ENCODE peak calls at places on chromosomes 11 and 22, in five cellular contexts. J is kidney, Q is mucosa of descending colon, D is astrocyte, N is brain microvascular endothelial cell. E is an unnamed sample.

GRCh38 chr22:50469377-50470305 is 5.2 kb downstream of the SBF1 start:
- DNase-seq in J (peak), Q (peak), D (peak), N (peak), E (no peak)

GRCh38 chr11:76663912-76664440 is 6.6 kb downstream of the LRRC32 start:
- DNase-seq in J (peak), Q (no peak), D (no peak), N (no peak), E (peak)

GRCh38 chr11:112016088-112016764 is 9.0 kb upstream of the DLAT start:
- DNase-seq in J (no peak), Q (no peak), D (peak), N (peak), E (no peak)

GRCh38 chr11:33672273-33672672 is 28.4 kb downstream of the C11orf91 start:
- DNase-seq in J (no peak), Q (no peak), D (no peak), N (no peak), E (no peak)

GRCh38 chr11:73240190-73240781 is 22.2 kb downstream of the P2RY2 start:
- DNase-seq in J (peak), Q (no peak), D (peak), N (no peak), E (peak)

GRCh38 chr11:74139151-74139918 is 31.5 kb downstream of the C2CD3 start:
- DNase-seq in J (no peak), Q (no peak), D (no peak), N (no peak), E (no peak)

GRCh38 chr11:35178862-35179261 is 39.9 kb downstream of the CD44 start:
- DNase-seq in J (no peak), Q (no peak), D (no peak), N (no peak), E (no peak)

GRCh38 chr22:38870312-38870741 is 1.7 kb downstream of the CBX6 start:
- DNase-seq in J (peak), Q (peak), D (peak), N (peak), E (peak)

GRCh38 chr11:82653752-82654151 is 79.9 kb downstream of the FAM181B start:
- DNase-seq in J (no peak), Q (no peak), D (no peak), N (no peak), E (no peak)

GRCh38 chr22:38974826-38975175 is 7.3 kb upstream of the APOBEC3B start:
- DNase-seq in J (no peak), Q (no peak), D (no peak), N (no peak), E (no peak)

GRCh38 chr22:48483764-48484528 is 1343.7 kb downstream of the BRD1 start:
- DNase-seq in J (peak), Q (no peak), D (no peak), N (no peak), E (peak)

GRCh38 chr11:84714316-84714780 is 912.8 kb downstream of the DLG2 start:
- DNase-seq in J (no peak), Q (peak), D (peak), N (peak), E (no peak)

GRCh38 chr11:73465019-73465675 is 88.9 kb downstream of the RELT start:
- DNase-seq in J (no peak), Q (no peak), D (peak), N (no peak), E (no peak)

GRCh38 chr11:18264677-18265542 is 1.2 kb upstream of the SAA1 start:
- DNase-seq in J (no peak), Q (no peak), D (no peak), N (no peak), E (no peak)

GRCh38 chr22:32341122-32341740 is 16.4 kb upstream of the RFPL3 start:
- DNase-seq in J (no peak), Q (no peak), D (peak), N (no peak), E (no peak)
- H3K4me3 ChIP-seq in J (no peak), Q (no peak), D (no peak), N (no peak), E (no peak)

DNA sequence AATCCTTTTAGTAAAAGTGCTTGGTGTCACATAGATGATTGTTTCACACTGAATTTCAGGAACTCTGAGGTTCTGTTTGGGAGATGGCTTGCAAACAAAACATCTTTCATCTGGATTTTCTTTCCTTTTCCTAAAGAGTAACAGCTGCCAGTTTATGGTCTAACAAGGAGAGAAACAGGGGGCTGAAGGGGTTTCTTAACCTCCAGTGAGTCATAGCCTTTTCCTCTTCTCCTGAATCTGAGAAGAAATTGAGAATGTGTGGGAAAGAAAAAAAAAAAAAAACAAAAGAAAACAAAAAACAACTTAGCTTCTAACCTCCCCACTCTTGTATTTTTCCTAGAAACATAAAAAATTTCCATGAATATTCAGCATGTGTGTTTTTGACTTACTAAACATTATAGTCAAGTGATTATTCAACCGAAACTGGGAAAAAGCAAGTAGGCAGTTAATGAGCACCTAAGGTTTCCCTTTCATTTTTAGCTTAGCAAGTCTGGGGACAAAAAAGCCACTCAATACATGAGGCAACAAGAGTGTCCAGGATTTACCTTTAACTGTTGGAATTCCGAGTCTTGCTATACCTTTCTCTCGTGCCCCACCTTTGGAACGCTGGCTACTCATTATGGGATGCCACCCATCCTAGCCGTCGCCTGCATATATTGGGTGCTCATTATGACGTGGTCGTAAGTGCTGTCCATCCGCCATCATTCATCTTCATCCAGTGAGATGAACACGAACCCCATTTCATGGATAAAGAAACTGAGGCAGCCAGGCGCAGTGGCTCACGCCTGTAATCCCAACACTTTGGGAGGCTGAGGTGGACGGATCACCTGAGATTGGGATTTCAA is 2.3 kb downstream of the ASPHD2 start:
- DNase-seq in J (no peak), Q (no peak), D (no peak), N (no peak), E (no peak)
- H3K4me3 ChIP-seq in J (no peak), Q (no peak), D (no peak), N (no peak), E (no peak)

GRCh38 chr11:135073444-135073843 is 661.4 kb upstream of the B3GAT1 start:
- DNase-seq in J (no peak), Q (no peak), D (no peak), N (no peak), E (no peak)

GRCh38 chr11:135073870-135074269 is 661.8 kb upstream of the B3GAT1 start:
- DNase-seq in J (no peak), Q (no peak), D (no peak), N (no peak), E (no peak)

GRCh38 chr11:135069884-135070283 is 657.8 kb upstream of the B3GAT1 start:
- DNase-seq in J (no peak), Q (no peak), D (no peak), N (no peak), E (no peak)

GRCh38 chr11:135075740-135076139 is 663.7 kb upstream of the B3GAT1 start:
- DNase-seq in J (peak), Q (peak), D (no peak), N (peak), E (no peak)

DNA sequence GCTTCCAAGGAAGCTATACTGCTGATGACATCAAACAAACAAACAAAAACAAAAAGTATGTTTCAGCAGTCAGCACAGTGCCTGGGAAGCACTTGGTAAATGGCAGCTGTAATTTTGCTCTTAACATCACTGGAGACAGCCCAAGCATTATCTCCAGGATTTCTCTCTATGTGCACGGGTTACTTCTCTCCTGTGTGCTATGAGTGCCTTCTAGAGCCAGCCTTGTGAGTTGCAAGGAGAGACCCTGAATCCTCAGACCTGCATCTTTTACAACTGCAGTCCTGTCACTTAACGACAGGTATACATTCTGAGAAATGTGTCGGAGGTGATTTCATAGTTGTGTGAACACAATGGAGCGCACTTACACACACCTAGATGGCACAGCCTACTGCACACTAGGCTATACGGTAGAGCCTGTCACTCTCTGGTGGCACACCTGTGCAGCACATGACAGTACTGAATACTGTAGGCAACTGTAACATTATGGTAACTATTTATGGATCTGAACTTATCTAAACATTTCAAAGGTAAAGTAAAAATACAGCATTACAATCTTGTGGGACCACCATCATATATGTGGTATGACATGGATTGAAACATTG is 662.5 kb upstream of the B3GAT1 start:
- DNase-seq in J (no peak), Q (no peak), D (no peak), N (no peak), E (no peak)
- H3K4me3 ChIP-seq in J (no peak), Q (no peak), D (no peak), N (no peak), E (no peak)

GRCh38 chr22:36367066-36367465 is 20.7 kb downstream of the MYH9 start:
- DNase-seq in J (no peak), Q (no peak), D (no peak), N (no peak), E (no peak)
- H3K4me3 ChIP-seq in J (no peak), Q (no peak), D (no peak), N (no peak), E (no peak)

E was measured in suprapubic skin.